ENCODE peak calls at places on chromosomes 12 and 14, in nine cellular contexts. T, W, F, L, Q, O, J, R and D are unnamed samples.

GRCh38 chr12:111532741-111533140 is 66.4 kb downstream of the ATXN2 start:
- DNase-seq in T (no peak), W (no peak), F (no peak), L (no peak), Q (no peak), O (no peak), J (no peak), R (peak; percentile 3), D (no peak)

GRCh38 chr12:103884316-103884715 is 43.3 kb upstream of the NT5DC3 start:
- DNase-seq in T (no peak), W (no peak), F (peak; percentile 63), L (no peak), Q (peak; percentile 75), O (no peak), J (no peak), R (peak; percentile 85), D (peak; percentile 45)

GRCh38 chr14:49972199-49972671 is 79.4 kb downstream of the ARF6 start:
- DNase-seq in T (no peak), W (no peak), F (peak; percentile 76), L (no peak), Q (peak; percentile 10), O (no peak), J (no peak), R (peak; percentile 58), D (no peak)

GRCh38 chr14:71555654-71556559 is 376.3 kb upstream of the RGS6 start:
- DNase-seq in T (no peak), W (no peak), F (peak; percentile 51), L (no peak), Q (peak; percentile 38), O (peak; percentile 30), J (no peak), R (peak; percentile 40), D (no peak)

GRCh38 chr12:70267550-70267949 is 24.3 kb downstream of the CNOT2 start:
- DNase-seq in T (no peak), W (no peak), F (peak; percentile 47), L (no peak), Q (no peak), O (no peak), J (no peak), R (peak; percentile 50), D (peak; percentile 56)

GRCh38 chr14:74955229-74955999 is at the start of gene PGF:
- DNase-seq in T (peak; percentile 50), W (peak; percentile 73), F (peak; percentile 25), L (peak; percentile 84), Q (peak; percentile 38), O (no peak), J (no peak), R (no peak), D (no peak)

GRCh38 chr14:92850492-92850891 is 56.4 kb downstream of the GOLGA5 start:
- DNase-seq in T (no peak), W (no peak), F (peak; percentile 34), L (no peak), Q (no peak), O (no peak), J (no peak), R (no peak), D (no peak)

GRCh38 chr12:99212275-99212674 is 435.3 kb upstream of the GARIN6 start:
- DNase-seq in T (no peak), W (no peak), F (no peak), L (no peak), Q (no peak), O (no peak), J (no peak), R (no peak), D (no peak)

GRCh38 chr14:47442206-47442605 is 233.2 kb downstream of the MDGA2 start:
- DNase-seq in T (no peak), W (no peak), F (peak; percentile 73), L (peak; percentile 45), Q (peak; percentile 6), O (peak; percentile 81), J (no peak), R (no peak), D (no peak)

GRCh38 chr14:33435911-33436310 is 497.2 kb downstream of the NPAS3 start:
- DNase-seq in T (no peak), W (no peak), F (peak; percentile 98), L (no peak), Q (no peak), O (peak; percentile 31), J (no peak), R (peak; percentile 50), D (no peak)

GRCh38 chr14:102442241-102443211 is 67.0 kb downstream of the ANKRD9 start:
- DNase-seq in T (no peak), W (no peak), F (no peak), L (no peak), Q (no peak), O (no peak), J (no peak), R (no peak), D (no peak)

GRCh38 chr12:89140580-89141236 is 211.6 kb downstream of the DUSP6 start:
- DNase-seq in T (no peak), W (peak; percentile 55), F (peak; percentile 59), L (no peak), Q (no peak), O (no peak), J (no peak), R (peak; percentile 74), D (no peak)

GRCh38 chr12:123271182-123271491 is 519 bp downstream of the CDK2AP1 start:
- DNase-seq in T (peak; percentile 76), W (peak; percentile 82), F (peak; percentile 46), L (no peak), Q (peak; percentile 85), O (no peak), J (no peak), R (peak; percentile 44), D (no peak)

GRCh38 chr14:21343035-21343794 is 40.6 kb downstream of the SUPT16H start:
- DNase-seq in T (no peak), W (no peak), F (no peak), L (no peak), Q (no peak), O (no peak), J (no peak), R (no peak), D (no peak)

GRCh38 chr12:121822393-121823100 is 18.7 kb downstream of the SETD1B start:
- DNase-seq in T (no peak), W (peak; percentile 11), F (no peak), L (peak; percentile 55), Q (no peak), O (no peak), J (no peak), R (no peak), D (no peak)
- H3K4me3 ChIP-seq in T (no peak overlapping the region), W (no peak overlapping the region), F (no peak overlapping the region), L (no peak overlapping the region), Q (no peak overlapping the region), O (no peak overlapping the region), J (no peak overlapping the region), R (no peak overlapping the region), D (no peak overlapping the region)

GRCh38 chr14:103520657-103521437 is 1.8 kb downstream of the CKB start:
- DNase-seq in T (peak; percentile 81), W (peak; percentile 84), F (peak; percentile 47), L (peak; percentile 80), Q (peak; percentile 90), O (no peak), J (no peak), R (peak; percentile 41), D (no peak)

GRCh38 chr14:103522028-103522581 is 525 bp downstream of the CKB start:
- DNase-seq in T (no peak), W (peak; percentile 35), F (no peak), L (peak; percentile 68), Q (no peak), O (no peak), J (no peak), R (no peak), D (no peak)

GRCh38 chr14:103520269-103520656 is 2.4 kb downstream of the CKB start:
- DNase-seq in T (no peak), W (no peak), F (no peak), L (peak; percentile 71), Q (no peak), O (no peak), J (no peak), R (no peak), D (no peak)

GRCh38 chr14:103522649-103523582 is at the start of gene CKB:
- DNase-seq in T (peak; percentile 83), W (peak; percentile 70), F (peak; percentile 47), L (no peak), Q (no peak), O (no peak), J (no peak), R (peak; percentile 43), D (no peak)

GRCh38 chr14:103521438-103521961 is 1.1 kb downstream of the CKB start:
- DNase-seq in T (no peak), W (no peak), F (no peak), L (no peak), Q (peak; percentile 42), O (no peak), J (no peak), R (no peak), D (no peak)
- TF ChIP-seq CTCF in T (no peak), W (no peak), F (no peak), L (peak; percentile 40), Q (no peak), O (no peak), J (no peak), R (no peak), D (no peak)

GRCh38 chr14:104992501-104992900 is 6.9 kb downstream of the CLBA1 start:
- DNase-seq in T (no peak), W (no peak), F (no peak), L (peak; percentile 61), Q (no peak), O (no peak), J (no peak), R (no peak), D (no peak)
- H3K4me3 ChIP-seq in T (no peak overlapping the region), W (no peak overlapping the region), F (no peak overlapping the region), L (no peak overlapping the region), Q (no peak overlapping the region), O (no peak overlapping the region), J (no peak overlapping the region), R (no peak overlapping the region), D (no peak overlapping the region)

GRCh38 chr12:48937170-48937569 is 11.9 kb upstream of the FKBP11 start:
- DNase-seq in T (no peak), W (no peak), F (no peak), L (no peak), Q (peak; percentile 53), O (no peak), J (no peak), R (no peak), D (no peak)
- TF ChIP-seq CTCF in T (peak; percentile 8), W (no peak), F (peak; percentile 7), L (no peak), Q (peak; percentile 62), O (peak; percentile 37), J (no peak), R (no peak), D (peak; percentile 22)

DNA sequence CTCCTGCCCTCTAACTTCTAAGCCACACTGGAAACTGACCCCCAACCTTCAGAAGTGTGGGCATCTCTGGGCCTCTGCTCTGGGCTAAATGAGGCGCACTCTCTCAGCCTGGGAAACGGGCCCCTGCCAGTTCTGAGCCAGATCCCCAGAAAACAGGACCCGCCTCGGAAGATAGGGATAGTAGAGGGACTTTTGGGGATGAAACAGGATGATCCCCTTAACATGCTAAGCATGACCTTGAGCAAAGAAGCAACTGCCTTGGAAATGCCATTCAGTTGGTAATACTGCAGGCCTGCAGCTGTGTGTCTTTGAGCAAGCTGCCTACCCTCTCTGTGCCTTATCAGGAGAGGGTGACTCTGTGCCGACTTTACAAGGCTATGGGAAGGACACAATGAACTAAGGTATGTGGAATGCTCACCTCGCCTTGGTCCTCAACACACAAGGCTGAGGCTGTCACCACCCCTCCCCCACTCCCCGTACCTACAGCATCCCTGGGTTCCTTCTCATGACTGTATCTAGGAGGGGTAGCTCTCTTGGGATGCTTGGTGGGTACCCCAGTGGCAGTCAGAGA is 54.0 kb downstream of the NCOR2 start:
- DNase-seq in T (no peak), W (no peak), F (peak; percentile 62), L (no peak), Q (no peak), O (no peak), J (no peak), R (no peak), D (no peak)
- H3K4me3 ChIP-seq in T (no peak overlapping the region), W (no peak overlapping the region), F (no peak overlapping the region), L (no peak overlapping the region), Q (no peak overlapping the region), O (peak overlapping the region; percentile 0), J (no peak overlapping the region), R (no peak overlapping the region), D (no peak overlapping the region)